ENCODE peak calls at places on chromosomes 6 and 20, in five cellular contexts. Q, L, O, T and Y are unnamed samples.

GRCh38 chr6:169019111-169019510 is 234.5 kb downstream of the THBS2 start:
- DNase-seq in L (no peak), O (no peak), T (no peak), Q (no peak), Y (no peak)

GRCh38 chr20:45114465-45115385 is at the start of gene WFDC5:
- DNase-seq in O (no peak), T (no peak), L (peak), Q (no peak), Y (no peak)

GRCh38 chr6:97669191-97669651 is 386.2 kb upstream of the MMS22L start:
- DNase-seq in L (peak), O (peak), T (peak), Q (peak), Y (no peak)

GRCh38 chr20:44392776-44393607 is 37.5 kb downstream of the HNF4A start:
- DNase-seq in O (no peak), L (no peak), T (no peak), Q (no peak), Y (no peak)

GRCh38 chr6:32967151-32968091 is 973 bp upstream of the BRD2 start:
- DNase-seq in O (peak), Q (peak), L (peak), T (no peak), Y (peak)

GRCh38 chr20:56348746-56349145 is 10.0 kb upstream of the FAM210B start:
- DNase-seq in O (no peak), L (no peak), Q (no peak), T (no peak), Y (no peak)

GRCh38 chr6:114377881-114378280 is 35.1 kb upstream of the HS3ST5 start:
- DNase-seq in L (no peak), T (no peak), O (no peak), Q (no peak), Y (no peak)

GRCh38 chr6:29943053-29943966 is 978 bp downstream of the HLA-A start:
- DNase-seq in T (no peak), Q (no peak), L (no peak), O (peak), Y (no peak)

GRCh38 chr6:24323632-24324337 is 34.1 kb downstream of the DCDC2 start:
- DNase-seq in L (no peak), T (peak), O (peak), Q (no peak), Y (no peak)

GRCh38 chr20:6160736-6161135 is 37.9 kb upstream of the FERMT1 start:
- DNase-seq in L (no peak), O (no peak), Q (no peak), T (no peak), Y (no peak)

GRCh38 chr20:59472059-59472458 is 132.3 kb upstream of the PHACTR3 start:
- DNase-seq in O (no peak), T (no peak), Q (no peak), L (no peak), Y (no peak)

GRCh38 chr6:24926192-24926591 is 9.6 kb downstream of the RIPOR2 start:
- DNase-seq in O (no peak), Q (no peak), L (no peak), T (no peak), Y (no peak)

GRCh38 chr20:18805881-18806280 is 7.7 kb upstream of the SCP2D1 start:
- DNase-seq in O (peak), L (no peak), Q (no peak), T (no peak), Y (no peak)

GRCh38 chr6:165849539-165850430 is 186.7 kb upstream of the PDE10A start:
- DNase-seq in T (no peak), Q (peak), L (no peak), O (no peak), Y (no peak)

GRCh38 chr20:51195419-51195901 is 172.6 kb upstream of the KCNG1 start:
- DNase-seq in O (no peak), Q (no peak), T (no peak), L (no peak), Y (no peak)

GRCh38 chr6:168155821-168156741 is 77.1 kb upstream of the FRMD1 start:
- DNase-seq in L (peak), Q (peak), O (no peak), T (no peak), Y (no peak)

GRCh38 chr6:45979311-45979710 is 36.3 kb downstream of the CLIC5 start:
- DNase-seq in T (no peak), O (no peak), Q (no peak), L (no peak), Y (no peak)

GRCh38 chr6:381742-382461 is 9.7 kb upstream of the IRF4 start:
- DNase-seq in T (no peak), Q (peak), L (no peak), O (no peak), Y (no peak)

GRCh38 chr20:34175879-34176278 is 63.8 kb upstream of the EIF2S2 start:
- DNase-seq in L (no peak), T (no peak), Q (no peak), O (no peak), Y (no peak)

GRCh38 chr6:1815827-1816452 is 206.2 kb downstream of the FOXC1 start:
- DNase-seq in O (no peak), L (no peak), Q (no peak), T (no peak), Y (no peak)

GRCh38 chr20:8427419-8428065 is 295.5 kb downstream of the PLCB1 start:
- DNase-seq in L (no peak), Q (no peak), T (no peak), O (no peak), Y (no peak)

GRCh38 chr20:44085616-44086434 is 101.2 kb downstream of the JPH2 start:
- DNase-seq in Q (no peak), T (no peak), L (no peak), O (no peak), Y (no peak)

GRCh38 chr6:136979206-136979605 is 57.1 kb downstream of the SLC35D3 start:
- DNase-seq in O (no peak), T (no peak), Q (no peak), L (no peak), Y (no peak)

GRCh38 chr6:154247119-154247814 is 109.3 kb downstream of the IPCEF1 start:
- DNase-seq in Q (no peak), T (peak), L (no peak), O (no peak), Y (no peak)

GRCh38 chr6:10951675-10952282 is 64.9 kb downstream of the SYCP2L start:
- DNase-seq in L (no peak), Q (no peak), O (peak), T (peak), Y (peak)

GRCh38 chr20:38050691-38051090 is 17.1 kb downstream of the RPRD1B start:
- DNase-seq in O (peak), T (no peak), Q (no peak), L (no peak), Y (no peak)

GRCh38 chr20:49668181-49668877 is 45.3 kb downstream of the B4GALT5 start:
- DNase-seq in O (no peak), T (no peak), Q (no peak), L (no peak), Y (no peak)

GRCh38 chr6:3457710-3458605 is 1.1 kb upstream of the SLC22A23 start:
- DNase-seq in L (no peak), Q (peak), O (peak), T (no peak), Y (peak)

GRCh38 chr6:50970908-50971307 is 152.2 kb downstream of the TFAP2B start:
- DNase-seq in O (no peak), L (no peak), Q (no peak), T (no peak), Y (no peak)

GRCh38 chr20:33684533-33685327 is 1.5 kb downstream of the E2F1 start:
- DNase-seq in Q (peak), L (no peak), T (no peak), O (no peak), Y (no peak)

GRCh38 chr20:24811020-24811419 is 138.0 kb upstream of the CST7 start:
- DNase-seq in O (no peak), T (no peak), L (no peak), Q (no peak), Y (no peak)

GRCh38 chr20:24809606-24810005 is 139.5 kb upstream of the CST7 start:
- DNase-seq in T (no peak), O (no peak), Q (no peak), L (no peak), Y (no peak)

GRCh38 chr20:24805456-24806233 is 143.4 kb upstream of the CST7 start:
- DNase-seq in L (no peak), Q (no peak), T (no peak), O (no peak), Y (no peak)

GRCh38 chr20:24806896-24807676 is 142.0 kb upstream of the CST7 start:
- DNase-seq in L (no peak), Q (no peak), T (no peak), O (no peak), Y (no peak)

GRCh38 chr20:24808616-24809015 is 140.5 kb upstream of the CST7 start:
- DNase-seq in L (no peak), T (no peak), O (no peak), Q (no peak), Y (no peak)
- H2BK12ac ChIP-seq in L (no peak), T (no peak), O (no peak), Q (no peak), Y (no peak)

GRCh38 chr6:21986703-21987102 is 310.1 kb downstream of the PRL start:
- DNase-seq in L (no peak), Q (no peak), O (no peak), T (no peak), Y (no peak)

GRCh38 chr6:21984135-21984534 is 312.7 kb downstream of the PRL start:
- DNase-seq in O (no peak), L (no peak), Q (no peak), T (no peak), Y (no peak)

GRCh38 chr6:21984551-21984950 is 312.3 kb downstream of the PRL start:
- DNase-seq in O (no peak), Q (no peak), T (no peak), L (no peak), Y (peak)

GRCh38 chr6:21987501-21987957 is 309.3 kb downstream of the PRL start:
- DNase-seq in L (no peak), T (no peak), O (peak), Q (no peak), Y (peak)

DNA sequence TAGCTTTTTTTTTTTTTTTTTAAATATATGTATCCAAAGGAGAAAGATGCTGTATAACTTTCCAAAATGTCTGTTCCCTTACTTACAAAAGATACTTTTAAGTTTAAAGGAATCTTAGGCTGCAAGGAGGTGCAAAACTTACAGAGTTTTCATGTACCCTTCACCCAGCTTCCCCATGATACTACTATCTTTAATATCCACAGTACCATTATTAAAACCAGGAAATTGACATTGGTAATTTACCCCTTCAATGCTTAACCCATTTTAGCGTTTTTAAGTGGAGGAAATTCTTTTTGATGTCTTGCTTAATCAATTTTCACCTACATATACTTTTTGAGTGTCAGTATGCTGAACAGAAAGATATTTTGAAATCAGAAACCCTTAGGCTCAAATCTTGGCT is 310.9 kb downstream of the PRL start:
- DNase-seq in L (no peak), T (no peak), Q (no peak), O (no peak), Y (no peak)
- H2BK12ac ChIP-seq in L (no peak), T (no peak), Q (no peak), O (no peak), Y (no peak)

GRCh38 chr6:157193443-157193996 is 129.8 kb downstream of the TMEM242 start:
- DNase-seq in L (no peak), Q (no peak), T (no peak), O (no peak), Y (no peak)

GRCh38 chr6:157198425-157199279 is 124.7 kb downstream of the TMEM242 start:
- DNase-seq in T (no peak), O (no peak), L (no peak), Q (no peak), Y (peak)

GRCh38 chr6:157194643-157195042 is 128.7 kb downstream of the TMEM242 start:
- DNase-seq in T (no peak), L (no peak), Q (no peak), O (no peak), Y (no peak)

GRCh38 chr6:157194110-157194509 is 129.2 kb downstream of the TMEM242 start:
- DNase-seq in Q (no peak), L (no peak), O (no peak), T (no peak), Y (peak)

GRCh38 chr6:157196391-157196790 is 126.9 kb downstream of the TMEM242 start:
- DNase-seq in O (no peak), T (no peak), L (no peak), Q (no peak), Y (no peak)
- H2BK12ac ChIP-seq in O (no peak), T (no peak), L (no peak), Q (no peak), Y (no peak)

GRCh38 chr20:57793421-57793820 is 83.6 kb upstream of the PMEPA1 start:
- DNase-seq in T (no peak), O (no peak), Q (no peak), L (no peak), Y (no peak)
- H2BK12ac ChIP-seq in T (peak), O (no peak), Q (no peak), L (no peak), Y (no peak)